ENCODE peak calls at places on chromosome 17, in six cellular contexts. I is RWPE1; W is sigmoid colon; L is ascending aorta; X is CD4-positive, alpha-beta T cell; B is uterus. K is an unnamed sample.

GRCh38 chr17:66508896-66509843 is 206.8 kb downstream of the PRKCA start:
- DNase-seq in B (no peak), X (peak), W (peak), L (no peak), I (peak), K (peak)

GRCh38 chr17:9825751-9826150 is at the start of gene GLP2R:
- DNase-seq in W (peak), B (no peak), X (no peak), I (no peak), L (no peak), K (no peak)

GRCh38 chr17:73952498-73953205 is 250.8 kb upstream of the RPL38 start:
- DNase-seq in B (no peak), W (no peak), L (no peak), I (peak), X (peak), K (no peak)

GRCh38 chr17:42307362-42307927 is 19.1 kb downstream of the STAT5A start:
- DNase-seq in W (no peak), L (no peak), X (no peak), I (no peak), B (no peak), K (no peak)

GRCh38 chr17:70804161-70804560 is 634.8 kb downstream of the KCNJ2 start:
- DNase-seq in W (no peak), I (no peak), X (no peak), B (no peak), L (no peak), K (no peak)

GRCh38 chr17:61129876-61130275 is 269.8 kb upstream of the TBX2 start:
- DNase-seq in W (no peak), I (no peak), B (no peak), L (no peak), X (no peak), K (no peak)

GRCh38 chr17:63694229-63694973 is 5.5 kb downstream of the LIMD2 start:
- DNase-seq in B (no peak), X (no peak), W (no peak), L (no peak), I (no peak), K (no peak)

GRCh38 chr17:6591599-6592158 is 35.3 kb upstream of the PITPNM3 start:
- DNase-seq in L (no peak), W (no peak), X (no peak), I (peak), B (no peak), K (peak)

GRCh38 chr17:81630274-81630673 is 6.6 kb downstream of the NPLOC4 start:
- DNase-seq in X (no peak), L (no peak), B (no peak), W (no peak), I (no peak), K (no peak)

GRCh38 chr17:34306466-34306865 is 12.8 kb upstream of the CCL8 start:
- DNase-seq in X (no peak), L (peak), W (no peak), I (peak), B (no peak), K (peak)
- TF ChIP-seq CTCF in X (no peak), L (peak), W (peak), I (no peak), B (peak), K (peak)

GRCh38 chr17:75832652-75833400 is 11.4 kb downstream of the UNC13D start:
- DNase-seq in X (no peak), I (no peak), L (no peak), W (no peak), B (no peak), K (no peak)

GRCh38 chr17:75834279-75834920 is 9.8 kb downstream of the UNC13D start:
- DNase-seq in L (no peak), B (no peak), I (no peak), W (no peak), X (no peak), K (no peak)

GRCh38 chr17:75836605-75837004 is 7.6 kb downstream of the UNC13D start:
- DNase-seq in W (no peak), I (no peak), L (no peak), X (no peak), B (no peak), K (no peak)

GRCh38 chr17:75837899-75838298 is 6.3 kb downstream of the UNC13D start:
- DNase-seq in X (no peak), I (no peak), L (no peak), B (no peak), W (no peak), K (no peak)

DNA sequence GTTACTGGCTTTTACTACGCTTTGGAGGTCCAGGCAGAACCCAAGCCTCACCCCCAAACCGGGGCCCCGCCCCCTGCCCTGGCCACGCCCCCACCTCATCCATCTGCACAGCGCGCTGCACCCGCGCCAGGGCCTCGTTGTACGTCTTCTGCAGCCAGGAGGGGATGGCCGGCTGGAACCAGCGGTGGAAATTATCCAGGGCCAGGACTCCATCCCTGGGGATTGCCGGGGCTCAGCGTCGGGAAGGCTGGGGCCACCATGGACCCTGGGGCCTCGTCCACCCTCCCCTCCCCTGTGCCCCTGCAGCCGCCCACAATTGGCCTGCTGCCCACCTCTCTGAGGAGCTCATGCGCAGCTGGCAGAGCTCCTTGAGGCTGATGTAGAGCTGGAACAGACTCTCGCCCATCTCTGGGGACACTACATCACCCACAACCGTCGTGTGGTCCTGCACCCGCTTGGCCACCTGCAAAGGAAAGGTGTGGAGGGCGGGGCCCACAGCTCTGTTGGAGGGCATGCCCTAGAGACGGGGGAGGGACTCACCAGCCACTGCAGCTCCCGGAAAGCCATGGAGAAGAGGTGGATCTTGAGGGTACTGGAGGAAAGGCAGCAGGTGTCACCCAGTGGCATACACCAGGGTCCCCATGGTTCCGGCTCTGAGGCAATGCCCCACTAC is 8.8 kb downstream of the UNC13D start:
- DNase-seq in X (no peak), L (no peak), I (no peak), W (no peak), B (no peak), K (no peak)
- H3K27ac ChIP-seq in X (peak), L (no peak), I (peak), W (peak), B (no peak), K (no peak)

GRCh38 chr17:38867179-38867994 is 2.5 kb upstream of the LASP1 start:
- DNase-seq in W (peak), L (no peak), I (no peak), B (peak), X (no peak), K (peak)
- TF ChIP-seq CTCF in W (peak), L (no peak), I (no peak), B (peak), X (peak), K (peak)

DNA sequence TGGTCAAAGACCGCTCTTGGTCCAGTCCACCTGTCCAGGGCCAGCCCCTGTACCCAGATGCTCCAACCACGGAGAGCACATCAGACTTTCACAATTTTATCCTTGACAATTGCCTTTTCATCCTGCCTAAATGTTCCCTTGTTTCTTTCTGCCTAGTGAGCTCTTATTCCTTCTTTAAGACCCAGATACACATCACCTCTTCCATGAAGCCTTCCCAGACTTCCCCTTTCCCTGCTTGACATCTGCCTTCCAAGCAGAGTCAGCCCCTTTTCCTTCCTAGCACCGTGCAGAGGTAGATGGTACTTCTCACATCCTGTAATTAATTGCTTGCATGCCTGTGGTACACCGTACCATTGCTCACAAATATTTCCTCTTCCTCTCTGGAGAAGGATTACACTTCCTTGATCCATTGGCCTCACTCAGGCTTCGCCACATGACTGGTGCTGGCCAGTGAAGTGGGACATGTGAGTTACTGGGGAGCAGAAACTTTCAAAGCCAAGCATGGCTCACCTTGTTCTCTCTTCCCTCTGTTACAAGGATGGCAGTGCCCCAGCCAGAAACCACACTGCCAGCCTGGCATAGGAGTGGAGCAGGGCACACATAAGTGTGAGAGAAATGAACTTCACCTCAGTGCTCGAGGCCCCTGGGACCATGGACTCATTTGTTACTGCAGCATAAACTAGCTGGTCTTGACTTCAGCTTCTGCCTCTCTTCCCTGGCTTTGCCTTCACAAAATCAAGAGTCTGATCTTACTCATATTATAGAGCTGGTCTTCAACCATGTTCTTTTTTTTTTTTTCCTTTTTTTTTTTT is 44.0 kb downstream of the SOST start:
- DNase-seq in W (no peak), B (no peak), I (peak), X (no peak), L (no peak), K (no peak)
- H3K27ac ChIP-seq in W (no peak), B (no peak), I (no peak), X (no peak), L (peak), K (no peak)

DNA sequence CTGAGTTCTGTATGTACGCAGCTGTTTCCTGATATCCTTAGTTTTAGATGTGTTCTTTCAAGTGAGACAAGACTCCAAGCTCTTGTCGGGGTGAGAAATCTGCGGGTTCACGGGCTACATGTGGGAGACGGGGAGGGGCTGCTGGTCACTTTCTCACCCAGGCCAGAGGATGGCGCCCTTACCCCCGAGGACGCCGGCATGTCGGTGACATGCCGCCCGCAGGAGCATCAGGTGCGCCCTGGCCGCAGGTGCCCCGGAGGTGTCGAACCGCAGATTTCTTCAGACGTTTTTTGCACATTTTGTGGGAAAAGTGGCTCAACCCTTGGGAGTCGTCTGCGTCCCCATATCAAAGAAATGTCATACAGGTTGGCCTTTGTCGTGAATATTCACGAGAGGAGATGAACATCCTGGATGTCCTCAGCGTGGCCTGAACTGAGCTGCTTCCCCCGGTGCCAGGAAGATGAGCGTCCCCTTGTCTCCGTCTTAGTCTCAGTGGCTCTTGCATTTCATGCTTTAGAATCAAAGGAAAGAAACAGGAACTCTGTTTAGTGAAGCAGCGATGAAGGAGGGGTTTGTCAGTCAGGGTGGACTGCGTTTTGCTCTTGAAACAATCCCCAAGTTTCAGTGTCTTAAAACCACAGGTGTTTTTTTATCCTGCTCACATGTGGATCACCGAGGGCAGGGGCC is 75.3 kb upstream of the ZNF750 start:
- DNase-seq in B (no peak), I (no peak), X (no peak), W (no peak), L (no peak), K (no peak)
- TF ChIP-seq CTCF in B (no peak), I (no peak), X (no peak), W (no peak), L (no peak), K (no peak)

GRCh38 chr17:17873450-17873991 is 36.7 kb upstream of the SREBF1 start:
- DNase-seq in W (no peak), L (no peak), X (no peak), B (no peak), I (no peak), K (no peak)

GRCh38 chr17:17876959-17877547 is 40.3 kb upstream of the SREBF1 start:
- DNase-seq in L (peak), W (peak), I (no peak), B (peak), X (no peak), K (peak)

GRCh38 chr17:17880577-17881196 is 43.9 kb upstream of the SREBF1 start:
- DNase-seq in X (no peak), B (no peak), W (no peak), I (no peak), L (no peak), K (no peak)

GRCh38 chr17:17874478-17874877 is 37.7 kb upstream of the SREBF1 start:
- DNase-seq in W (no peak), L (no peak), X (no peak), I (peak), B (no peak), K (peak)

GRCh38 chr17:17877548-17878358 is 41.0 kb upstream of the SREBF1 start:
- DNase-seq in I (no peak), B (peak), X (no peak), W (peak), L (peak), K (peak)
- H3K27ac ChIP-seq in I (peak), B (peak), X (no peak), W (peak), L (peak), K (peak)

GRCh38 chr17:45722161-45722560 is 62.0 kb upstream of the CRHR1 start:
- DNase-seq in W (no peak), X (no peak), B (no peak), I (no peak), L (no peak), K (no peak)
- TF ChIP-seq CTCF in W (no peak), X (no peak), B (no peak), I (no peak), L (no peak), K (peak)

K was measured in brain microvascular endothelial cell.